ENCODE peak calls at places on chromosomes 16 and 17, in four cellular contexts. V, E, R and N are unnamed samples.

GRCh38 chr17:21252875-21253645 is at the start of gene NATD1:
- DNase-seq in V (no peak), E (peak), R (peak), N (peak)

GRCh38 chr17:40352044-40352778 is 12.3 kb downstream of the GJD3 start:
- DNase-seq in V (no peak), E (no peak), R (no peak), N (no peak)

GRCh38 chr17:40608061-40608581 is 39.5 kb downstream of the SMARCE1 start:
- DNase-seq in V (no peak), E (no peak), R (no peak), N (no peak)

GRCh38 chr16:86578499-86579267 is at the start of gene FOXL1:
- DNase-seq in V (no peak), E (no peak), R (no peak), N (peak)

GRCh38 chr16:74034862-74035261 is 261.8 kb upstream of the PSMD7 start:
- DNase-seq in V (no peak), E (peak), R (peak), N (no peak)

GRCh38 chr16:82750078-82750477 is 123.3 kb downstream of the CDH13 start:
- DNase-seq in V (no peak), E (no peak), R (no peak), N (no peak)

GRCh38 chr17:83053779-83054451 is 25.5 kb upstream of the METRNL start:
- DNase-seq in V (no peak), E (no peak), R (no peak), N (no peak)

GRCh38 chr16:4914528-4915225 is 22.3 kb downstream of the PPL start:
- DNase-seq in V (no peak), E (no peak), R (no peak), N (no peak)

GRCh38 chr17:77475012-77475976 is 334.5 kb downstream of the SEC14L1 start:
- DNase-seq in V (no peak), E (no peak), R (no peak), N (no peak)

GRCh38 chr16:66107661-66108060 is 258.8 kb upstream of the CDH5 start:
- DNase-seq in V (no peak), E (no peak), R (no peak), N (no peak)

GRCh38 chr16:67301080-67301757 is 21.9 kb downstream of the PLEKHG4 start:
- DNase-seq in V (no peak), E (no peak), R (no peak), N (no peak)

DNA sequence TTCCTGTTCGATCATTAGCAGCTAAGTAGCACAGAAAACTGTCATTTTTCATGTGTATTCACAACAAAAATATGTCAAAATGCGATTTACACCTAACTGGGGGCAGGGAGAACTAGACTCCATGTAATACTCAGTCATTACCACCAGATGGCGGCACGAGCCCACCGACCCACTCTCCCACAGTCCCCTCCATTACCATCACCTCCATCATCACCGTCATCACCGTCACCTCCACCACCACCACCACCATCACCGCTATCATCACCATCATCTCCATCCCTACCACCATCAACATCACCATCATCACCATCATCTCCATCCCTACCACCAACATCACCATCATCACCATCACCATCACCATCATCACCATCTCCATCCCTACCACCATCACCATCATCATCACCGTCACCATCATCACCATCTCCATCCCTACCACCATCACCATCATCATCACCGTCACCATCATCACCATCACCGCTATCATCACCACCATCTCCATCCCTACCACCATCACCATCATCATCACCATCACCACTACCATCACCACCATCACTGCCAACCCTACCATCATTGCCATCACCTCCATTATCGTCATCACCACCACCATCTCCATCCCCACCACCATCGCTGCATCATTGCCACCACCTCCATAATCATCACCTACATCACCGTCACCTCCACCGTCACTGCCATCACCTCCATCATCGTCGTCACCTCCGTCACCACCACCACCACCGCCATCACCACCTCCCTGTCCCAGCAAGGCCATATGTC is 14.4 kb downstream of the NDUFAF8 start:
- DNase-seq in V (no peak), E (peak), R (no peak), N (peak)
- TF ChIP-seq NR2C2 in V (no peak), E (no peak), R (no peak), N (no peak)

GRCh38 chr17:57089391-57089790 is 4.3 kb downstream of the AKAP1 start:
- DNase-seq in V (no peak), E (no peak), R (no peak), N (no peak)

GRCh38 chr17:57090560-57091185 is 5.6 kb downstream of the AKAP1 start:
- DNase-seq in V (no peak), E (no peak), R (no peak), N (no peak)

GRCh38 chr17:57092171-57092570 is 7.1 kb downstream of the AKAP1 start:
- DNase-seq in V (no peak), E (no peak), R (no peak), N (no peak)

GRCh38 chr17:57092779-57093178 is 7.7 kb downstream of the AKAP1 start:
- DNase-seq in V (no peak), E (no peak), R (no peak), N (no peak)

DNA sequence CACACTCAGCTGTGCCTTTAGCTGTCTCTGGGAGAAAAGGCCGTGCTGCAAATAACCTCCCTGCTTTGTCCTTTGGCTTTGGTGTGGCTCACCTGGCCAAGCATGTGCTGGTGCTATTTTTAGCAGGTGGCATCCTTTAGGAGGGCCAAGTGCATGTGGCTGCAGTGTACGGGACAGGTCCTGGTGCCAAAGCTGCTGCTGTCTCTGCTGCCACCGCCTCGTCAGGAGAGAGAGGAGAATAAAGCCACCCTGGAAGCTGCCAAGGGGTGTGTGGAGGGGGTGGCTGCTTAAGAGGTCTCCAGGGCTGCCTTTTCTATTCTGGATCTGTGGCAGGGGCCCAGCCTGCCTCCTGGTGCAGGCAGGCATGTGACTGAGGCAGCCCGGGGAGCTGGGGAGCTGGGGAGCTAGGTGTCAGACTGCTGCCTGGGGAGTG is 6.2 kb downstream of the AKAP1 start:
- DNase-seq in V (no peak), E (no peak), R (no peak), N (no peak)
- TF ChIP-seq NR2C2 in V (no peak), E (no peak), R (no peak), N (no peak)

DNA sequence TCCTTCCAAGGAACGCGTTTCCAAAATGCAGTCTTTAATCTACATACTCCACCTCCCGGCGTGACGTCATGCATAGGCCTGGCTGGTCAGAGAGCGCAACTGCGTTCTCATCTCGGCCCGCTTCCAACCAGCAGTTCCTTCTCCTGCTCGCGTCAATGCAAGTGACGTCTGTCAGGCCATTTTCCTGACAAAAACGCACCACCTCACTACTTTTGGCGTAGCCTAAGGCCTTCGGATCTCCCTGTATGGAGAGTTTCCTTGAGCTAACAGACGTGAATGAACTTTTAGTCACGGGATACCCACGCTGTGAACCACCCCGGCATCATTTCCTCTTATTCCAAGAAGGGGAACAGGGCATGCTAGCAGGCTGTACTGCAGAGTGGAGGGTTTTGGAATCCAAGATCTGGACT is 25.0 kb downstream of the TEX14 start:
- DNase-seq in V (no peak), E (peak), R (no peak), N (no peak)
- TF ChIP-seq NR2C2 in V (no peak), E (no peak), R (no peak), N (no peak)

GRCh38 chr16:67884-68789 is 4.3 kb downstream of the RHBDF1 start:
- DNase-seq in V (no peak), E (no peak), R (no peak), N (no peak)
- TF ChIP-seq NR2C2 in V (no peak), E (no peak), R (no peak), N (no peak)

GRCh38 chr16:88700322-88700635 is 5.9 kb downstream of the RNF166 start:
- DNase-seq in V (no peak), E (no peak), R (no peak), N (no peak)
- TF ChIP-seq NR2C2 in V (no peak), E (no peak), R (no peak), N (no peak)

GRCh38 chr17:56652608-56653007 is 59.1 kb downstream of the NOG start:
- DNase-seq in V (no peak), E (no peak), R (no peak), N (no peak)

GRCh38 chr17:56648814-56649213 is 55.3 kb downstream of the NOG start:
- DNase-seq in V (no peak), E (no peak), R (no peak), N (no peak)

GRCh38 chr17:56658648-56659047 is 65.1 kb downstream of the NOG start:
- DNase-seq in V (no peak), E (peak), R (no peak), N (no peak)

GRCh38 chr17:56656961-56657360 is 63.5 kb downstream of the NOG start:
- DNase-seq in V (no peak), E (no peak), R (no peak), N (no peak)

DNA sequence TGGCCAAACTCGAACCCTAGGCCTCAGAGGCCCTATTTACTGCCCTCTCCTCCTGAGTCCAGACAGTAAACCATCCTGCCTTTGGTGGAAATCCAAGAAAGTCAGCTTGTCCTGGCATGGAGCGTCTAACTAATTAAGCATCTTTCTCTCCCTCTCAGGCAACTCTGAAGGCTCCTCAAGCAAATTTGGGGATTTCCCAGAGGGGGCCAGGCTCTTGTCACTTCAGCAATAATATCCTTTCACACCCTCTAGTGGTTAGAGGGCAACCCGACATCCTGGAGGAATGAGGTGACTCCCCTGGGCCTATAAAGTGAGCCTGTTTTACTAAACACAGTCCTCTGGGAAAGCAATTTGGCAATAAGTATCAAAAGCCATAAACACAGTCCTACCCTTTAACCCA is 60.4 kb downstream of the NOG start:
- DNase-seq in V (peak), E (peak), R (peak), N (peak)
- TF ChIP-seq NR2C2 in V (no peak), E (no peak), R (no peak), N (no peak)